ENCODE peak calls at places on chromosomes 11 and 22, in nine cellular contexts. V is ELF-1, J is Calu3, G is substantia nigra, C is GOT3, Q is fibroblast of lung, T is mesenteric fat pad, B is Ammon's horn, D is globus pallidus. U is an unnamed sample.

GRCh38 chr11:110797453-110797852 is 85.2 kb upstream of the ARHGAP20 start:
- DNase-seq in C (no peak), G (peak), J (no peak), B (peak), Q (peak), D (peak), T (no peak), V (no peak), U (no peak)

GRCh38 chr11:17432041-17432440 is 43.6 kb upstream of the KCNJ11 start:
- DNase-seq in C (no peak), J (no peak), D (no peak), G (no peak), V (no peak), Q (no peak), B (no peak), T (no peak), U (no peak)

GRCh38 chr22:23763579-23764331 is 965 bp downstream of the C22orf15 start:
- DNase-seq in J (no peak), G (no peak), Q (no peak), T (no peak), C (no peak), D (no peak), B (no peak), V (no peak), U (no peak)

GRCh38 chr11:108593910-108594434 is 404 bp upstream of the EXPH5 start:
- DNase-seq in C (no peak), Q (no peak), G (no peak), J (no peak), D (no peak), V (no peak), B (no peak), T (no peak), U (no peak)

GRCh38 chr11:35976434-35976833 is 32.6 kb downstream of the LDLRAD3 start:
- DNase-seq in C (no peak), J (no peak), Q (no peak), D (no peak), T (no peak), G (no peak), V (no peak), B (no peak), U (no peak)

GRCh38 chr11:13009921-13010736 is 1.0 kb downstream of the RASSF10 start:
- DNase-seq in T (no peak), J (peak), Q (peak), D (no peak), V (peak), B (no peak), G (no peak), C (no peak), U (no peak)

GRCh38 chr11:119684361-119685072 is 44.5 kb downstream of the NECTIN1 start:
- DNase-seq in D (no peak), Q (peak), T (no peak), G (no peak), J (peak), B (no peak), V (peak), C (no peak), U (no peak)

GRCh38 chr22:31098633-31099110 is 8.7 kb downstream of the SELENOM start:
- DNase-seq in J (no peak), C (no peak), B (no peak), Q (no peak), G (no peak), T (no peak), V (peak), D (no peak), U (no peak)

GRCh38 chr11:48005878-48006277 is 25.5 kb downstream of the PTPRJ start:
- DNase-seq in Q (no peak), V (no peak), D (no peak), J (no peak), G (no peak), C (no peak), B (no peak), T (no peak), U (no peak)

GRCh38 chr11:2318707-2319106 is 16.9 kb downstream of the TSPAN32 start:
- DNase-seq in G (no peak), D (no peak), J (no peak), B (no peak), V (no peak), C (no peak), T (peak), Q (no peak), U (no peak)

GRCh38 chr11:2261436-2262230 is 8.8 kb downstream of the ASCL2 start:
- DNase-seq in V (no peak), D (no peak), C (no peak), B (no peak), G (no peak), Q (no peak), J (no peak), T (no peak), U (no peak)

GRCh38 chr22:23122992-23123803 is 18.6 kb downstream of the RSPH14 start:
- DNase-seq in Q (no peak), C (no peak), D (no peak), V (no peak), T (no peak), G (no peak), J (no peak), B (no peak), U (no peak)

GRCh38 chr22:36740716-36741115 is 35.2 kb downstream of the IFT27 start:
- DNase-seq in D (no peak), Q (no peak), B (no peak), G (no peak), J (no peak), C (no peak), T (no peak), V (no peak), U (no peak)

GRCh38 chr11:2205214-2205770 is 33.7 kb upstream of the TH start:
- DNase-seq in J (no peak), V (no peak), B (no peak), T (no peak), G (no peak), D (no peak), C (no peak), Q (no peak), U (no peak)